ENCODE peak calls at places on chromosomes 11 and 22, in seven cellular contexts. One of them, this sample, is unnamed.
A peak's percentile ranks its signal among the peaks of the same experiment; 100 is the strongest.

GRCh38 chr11:107705027-107705426 is 6.8 kb downstream of the SLN start:
- DNase-seq in endothelial cell of umbilical vein: peak; percentile 48
- DNase-seq in BE2C: no peak
- DNase-seq in psoas muscle: no peak
- DNase-seq in naive thymus-derived CD4-positive, alpha-beta T cell: no peak
- DNase-seq in heart right ventricle: no peak
- DNase-seq in thoracic aorta: no peak
- DNase-seq in this sample: no peak

GRCh38 chr11:3920148-3920852 is 64.8 kb downstream of the STIM1 start:
- DNase-seq in thoracic aorta: no peak
- DNase-seq in endothelial cell of umbilical vein: no peak
- DNase-seq in naive thymus-derived CD4-positive, alpha-beta T cell: no peak
- DNase-seq in psoas muscle: peak; percentile 65
- DNase-seq in BE2C: no peak
- DNase-seq in heart right ventricle: no peak
- DNase-seq in this sample: no peak

GRCh38 chr22:49975543-49976389 is 15.2 kb downstream of the PIM3 start:
- DNase-seq in endothelial cell of umbilical vein: no peak
- DNase-seq in thoracic aorta: peak; percentile 1
- DNase-seq in psoas muscle: peak; percentile 58
- DNase-seq in naive thymus-derived CD4-positive, alpha-beta T cell: no peak
- DNase-seq in BE2C: peak; percentile 28
- DNase-seq in heart right ventricle: peak; percentile 10
- DNase-seq in this sample: peak; percentile 41

GRCh38 chr22:35560824-35561223 is 20.2 kb downstream of the RASD2 start:
- DNase-seq in psoas muscle: no peak
- DNase-seq in BE2C: no peak
- DNase-seq in heart right ventricle: no peak
- DNase-seq in thoracic aorta: no peak
- DNase-seq in endothelial cell of umbilical vein: no peak
- DNase-seq in naive thymus-derived CD4-positive, alpha-beta T cell: no peak
- DNase-seq in this sample: no peak

GRCh38 chr11:124672531-124673215 is 866 bp downstream of the SIAE start:
- DNase-seq in endothelial cell of umbilical vein: no peak
- DNase-seq in psoas muscle: no peak
- DNase-seq in BE2C: no peak
- DNase-seq in naive thymus-derived CD4-positive, alpha-beta T cell: no peak
- DNase-seq in thoracic aorta: no peak
- DNase-seq in heart right ventricle: no peak
- DNase-seq in this sample: no peak

GRCh38 chr11:123221074-123221473 is 26.0 kb upstream of the CLMP start:
- DNase-seq in naive thymus-derived CD4-positive, alpha-beta T cell: no peak
- DNase-seq in heart right ventricle: no peak
- DNase-seq in psoas muscle: no peak
- DNase-seq in BE2C: no peak
- DNase-seq in thoracic aorta: no peak
- DNase-seq in endothelial cell of umbilical vein: no peak
- DNase-seq in this sample: no peak

GRCh38 chr11:36073411-36074203 is 129.7 kb downstream of the LDLRAD3 start:
- DNase-seq in endothelial cell of umbilical vein: peak; percentile 90
- DNase-seq in naive thymus-derived CD4-positive, alpha-beta T cell: no peak
- DNase-seq in thoracic aorta: no peak
- DNase-seq in heart right ventricle: peak; percentile 25
- DNase-seq in psoas muscle: peak; percentile 90
- DNase-seq in BE2C: peak; percentile 63
- DNase-seq in this sample: peak; percentile 67

GRCh38 chr11:121318848-121319834 is 26.6 kb downstream of the SC5D start:
- DNase-seq in heart right ventricle: no peak
- DNase-seq in psoas muscle: no peak
- DNase-seq in endothelial cell of umbilical vein: peak; percentile 44
- DNase-seq in thoracic aorta: no peak
- DNase-seq in BE2C: peak; percentile 31
- DNase-seq in naive thymus-derived CD4-positive, alpha-beta T cell: peak; percentile 56
- DNase-seq in this sample: peak; percentile 29

GRCh38 chr11:121564948-121565684 is 112.3 kb upstream of the SORL1-AS1 start:
- DNase-seq in heart right ventricle: no peak
- DNase-seq in thoracic aorta: no peak
- DNase-seq in naive thymus-derived CD4-positive, alpha-beta T cell: no peak
- DNase-seq in BE2C: no peak
- DNase-seq in endothelial cell of umbilical vein: no peak
- DNase-seq in psoas muscle: no peak
- DNase-seq in this sample: no peak

GRCh38 chr22:40235418-40235817 is 57.7 kb downstream of the TNRC6B start:
- DNase-seq in endothelial cell of umbilical vein: no peak
- DNase-seq in heart right ventricle: no peak
- DNase-seq in thoracic aorta: no peak
- DNase-seq in naive thymus-derived CD4-positive, alpha-beta T cell: no peak
- DNase-seq in psoas muscle: no peak
- DNase-seq in BE2C: no peak
- DNase-seq in this sample: no peak

GRCh38 chr11:63670738-63671321 is 346 bp downstream of the ATL3 start:
- DNase-seq in endothelial cell of umbilical vein: no peak
- DNase-seq in psoas muscle: peak; percentile 72
- DNase-seq in BE2C: peak; percentile 16
- DNase-seq in naive thymus-derived CD4-positive, alpha-beta T cell: peak; percentile 15
- DNase-seq in thoracic aorta: no peak
- DNase-seq in heart right ventricle: peak; percentile 61
- DNase-seq in this sample: peak; percentile 62
- H3K9me3 ChIP-seq in endothelial cell of umbilical vein: no peaks in the 10 kb centered on the region
- H3K9me3 ChIP-seq in psoas muscle: no peaks in the 10 kb centered on the region
- H3K9me3 ChIP-seq in BE2C: no peaks in the 10 kb centered on the region
- H3K9me3 ChIP-seq in naive thymus-derived CD4-positive, alpha-beta T cell: no peaks in the 10 kb centered on the region
- H3K9me3 ChIP-seq in thoracic aorta: no peaks in the 10 kb centered on the region
- H3K9me3 ChIP-seq in heart right ventricle: no peaks in the 10 kb centered on the region
- H3K9me3 ChIP-seq in this sample: no peaks in the 10 kb centered on the region

GRCh38 chr11:133713844-133714243 is 131.5 kb downstream of the SPATA19 start:
- DNase-seq in psoas muscle: no peak
- DNase-seq in heart right ventricle: no peak
- DNase-seq in naive thymus-derived CD4-positive, alpha-beta T cell: no peak
- DNase-seq in endothelial cell of umbilical vein: no peak
- DNase-seq in thoracic aorta: no peak
- DNase-seq in BE2C: no peak
- DNase-seq in this sample: no peak

GRCh38 chr11:133711545-133711944 is 133.8 kb downstream of the SPATA19 start:
- DNase-seq in BE2C: no peak
- DNase-seq in thoracic aorta: no peak
- DNase-seq in psoas muscle: no peak
- DNase-seq in naive thymus-derived CD4-positive, alpha-beta T cell: no peak
- DNase-seq in heart right ventricle: no peak
- DNase-seq in endothelial cell of umbilical vein: no peak
- DNase-seq in this sample: no peak

GRCh38 chr11:133712235-133712634 is 133.1 kb downstream of the SPATA19 start:
- DNase-seq in heart right ventricle: no peak
- DNase-seq in thoracic aorta: no peak
- DNase-seq in endothelial cell of umbilical vein: no peak
- DNase-seq in naive thymus-derived CD4-positive, alpha-beta T cell: no peak
- DNase-seq in BE2C: no peak
- DNase-seq in psoas muscle: no peak
- DNase-seq in this sample: no peak

GRCh38 chr11:133713406-133713805 is 131.9 kb downstream of the SPATA19 start:
- DNase-seq in endothelial cell of umbilical vein: no peak
- DNase-seq in heart right ventricle: no peak
- DNase-seq in BE2C: no peak
- DNase-seq in thoracic aorta: no peak
- DNase-seq in psoas muscle: no peak
- DNase-seq in naive thymus-derived CD4-positive, alpha-beta T cell: no peak
- DNase-seq in this sample: no peak

GRCh38 chr11:133714471-133715375 is 130.6 kb downstream of the SPATA19 start:
- DNase-seq in BE2C: no peak
- DNase-seq in psoas muscle: no peak
- DNase-seq in naive thymus-derived CD4-positive, alpha-beta T cell: no peak
- DNase-seq in thoracic aorta: no peak
- DNase-seq in endothelial cell of umbilical vein: no peak
- DNase-seq in heart right ventricle: no peak
- DNase-seq in this sample: no peak
- H3K9me3 ChIP-seq in BE2C: no peaks in the 10 kb centered on the region
- H3K9me3 ChIP-seq in psoas muscle: no peaks in the 10 kb centered on the region
- H3K9me3 ChIP-seq in naive thymus-derived CD4-positive, alpha-beta T cell: no peaks in the 10 kb centered on the region
- H3K9me3 ChIP-seq in thoracic aorta: no peaks in the 10 kb centered on the region
- H3K9me3 ChIP-seq in endothelial cell of umbilical vein: peaks cover under 1% of the 10 kb centered on the region
- H3K9me3 ChIP-seq in heart right ventricle: no peaks in the 10 kb centered on the region
- H3K9me3 ChIP-seq in this sample: no peaks in the 10 kb centered on the region

GRCh38 chr11:2650343-2650867 is 49.4 kb downstream of the KCNQ1OT1 start:
- DNase-seq in thoracic aorta: no peak
- DNase-seq in BE2C: no peak
- DNase-seq in psoas muscle: no peak
- DNase-seq in endothelial cell of umbilical vein: no peak
- DNase-seq in naive thymus-derived CD4-positive, alpha-beta T cell: no peak
- DNase-seq in heart right ventricle: no peak
- DNase-seq in this sample: no peak

GRCh38 chr11:2649848-2650247 is 49.9 kb downstream of the KCNQ1OT1 start:
- DNase-seq in psoas muscle: no peak
- DNase-seq in heart right ventricle: no peak
- DNase-seq in thoracic aorta: no peak
- DNase-seq in naive thymus-derived CD4-positive, alpha-beta T cell: no peak
- DNase-seq in BE2C: no peak
- DNase-seq in endothelial cell of umbilical vein: no peak
- DNase-seq in this sample: no peak

GRCh38 chr11:2647953-2648352 is 51.8 kb downstream of the KCNQ1OT1 start:
- DNase-seq in psoas muscle: no peak
- DNase-seq in endothelial cell of umbilical vein: no peak
- DNase-seq in thoracic aorta: no peak
- DNase-seq in heart right ventricle: no peak
- DNase-seq in naive thymus-derived CD4-positive, alpha-beta T cell: no peak
- DNase-seq in BE2C: no peak
- DNase-seq in this sample: no peak

GRCh38 chr11:2651054-2651617 is 48.7 kb downstream of the KCNQ1OT1 start:
- DNase-seq in psoas muscle: no peak
- DNase-seq in thoracic aorta: no peak
- DNase-seq in heart right ventricle: no peak
- DNase-seq in naive thymus-derived CD4-positive, alpha-beta T cell: no peak
- DNase-seq in endothelial cell of umbilical vein: no peak
- DNase-seq in BE2C: no peak
- DNase-seq in this sample: no peak

DNA sequence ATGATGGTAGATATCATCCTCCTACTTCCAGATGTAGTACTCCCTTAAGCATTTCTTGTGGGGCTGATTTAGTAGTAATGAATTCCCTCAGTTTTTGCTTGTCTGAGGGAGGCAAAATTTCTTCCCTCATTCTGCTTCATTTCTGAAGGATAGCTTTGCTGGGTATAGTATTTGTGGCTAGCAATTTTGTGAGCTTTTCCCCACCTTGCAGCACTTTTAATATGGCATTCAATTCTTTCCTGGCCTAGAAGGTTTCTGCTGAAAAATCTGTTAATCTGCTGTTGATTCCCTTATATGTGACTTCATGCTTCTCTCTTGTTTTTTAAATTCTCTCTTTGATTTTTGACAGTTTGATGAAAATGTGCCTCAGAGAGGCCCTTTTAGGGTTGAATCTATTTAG is 50.4 kb downstream of the KCNQ1OT1 start:
- DNase-seq in endothelial cell of umbilical vein: no peak
- DNase-seq in heart right ventricle: no peak
- DNase-seq in psoas muscle: no peak
- DNase-seq in naive thymus-derived CD4-positive, alpha-beta T cell: no peak
- DNase-seq in thoracic aorta: no peak
- DNase-seq in BE2C: no peak
- DNase-seq in this sample: no peak
- H3K9me3 ChIP-seq in endothelial cell of umbilical vein: peaks cover 8% of the 10 kb centered on the region
- H3K9me3 ChIP-seq in heart right ventricle: peaks cover 47% of the 10 kb centered on the region
- H3K9me3 ChIP-seq in psoas muscle: peaks cover 61% of the 10 kb centered on the region
- H3K9me3 ChIP-seq in naive thymus-derived CD4-positive, alpha-beta T cell: peaks cover 40% of the 10 kb centered on the region
- H3K9me3 ChIP-seq in thoracic aorta: peaks cover 65% of the 10 kb centered on the region
- H3K9me3 ChIP-seq in BE2C: no peaks in the 10 kb centered on the region
- H3K9me3 ChIP-seq in this sample: no peaks in the 10 kb centered on the region

DNA sequence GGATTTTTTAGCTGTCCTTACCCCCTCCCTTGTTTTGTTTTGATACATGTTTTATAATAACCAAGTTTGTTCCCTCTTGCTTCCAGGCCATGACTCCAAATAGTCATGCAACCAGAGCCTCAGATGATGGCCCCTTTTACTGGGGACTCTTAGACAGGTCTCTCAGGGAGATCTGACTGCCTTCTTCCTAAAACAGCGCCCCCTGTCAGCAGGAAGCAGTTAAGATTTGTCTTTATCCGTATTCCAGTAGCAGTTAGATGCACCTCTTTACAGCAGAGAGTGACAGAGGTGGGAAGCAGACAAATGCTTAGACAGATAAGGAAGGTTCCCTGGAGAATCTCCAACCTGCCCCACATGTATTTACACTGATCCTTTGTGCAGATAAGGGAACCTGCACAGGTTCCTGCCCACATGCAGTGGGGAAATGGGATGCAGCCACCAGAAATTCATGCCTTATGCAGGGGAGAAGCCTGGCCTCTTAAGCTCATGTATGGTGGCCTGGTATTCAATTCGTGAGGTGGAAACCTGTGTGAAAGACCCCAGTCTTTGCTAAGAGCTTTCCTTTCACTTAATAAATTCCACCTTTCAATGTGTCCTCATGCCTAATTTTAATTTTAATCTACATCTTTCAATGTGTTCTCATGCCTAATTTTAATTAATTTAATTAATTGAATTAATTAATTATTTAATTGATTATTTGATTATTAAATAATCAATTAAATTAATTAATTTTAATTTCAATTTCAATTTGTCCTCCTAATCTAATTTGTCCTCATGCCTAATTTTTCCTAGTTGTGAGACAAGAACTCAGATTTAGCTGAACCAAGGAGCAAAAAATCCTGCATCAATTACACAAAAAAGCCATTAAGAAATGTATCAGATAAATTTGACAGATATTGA is 11.5 kb upstream of the GLYAT start:
- DNase-seq in naive thymus-derived CD4-positive, alpha-beta T cell: no peak
- DNase-seq in endothelial cell of umbilical vein: no peak
- DNase-seq in heart right ventricle: no peak
- DNase-seq in thoracic aorta: no peak
- DNase-seq in psoas muscle: no peak
- DNase-seq in BE2C: no peak
- DNase-seq in this sample: no peak
- H3K9me3 ChIP-seq in naive thymus-derived CD4-positive, alpha-beta T cell: peaks cover 5% of the 10 kb centered on the region
- H3K9me3 ChIP-seq in endothelial cell of umbilical vein: no peaks in the 10 kb centered on the region
- H3K9me3 ChIP-seq in heart right ventricle: no peaks in the 10 kb centered on the region
- H3K9me3 ChIP-seq in thoracic aorta: no peaks in the 10 kb centered on the region
- H3K9me3 ChIP-seq in psoas muscle: no peaks in the 10 kb centered on the region
- H3K9me3 ChIP-seq in BE2C: no peaks in the 10 kb centered on the region
- H3K9me3 ChIP-seq in this sample: no peaks in the 10 kb centered on the region

GRCh38 chr22:43505896-43506295 is 94.1 kb downstream of the MPPED1 start:
- DNase-seq in thoracic aorta: no peak
- DNase-seq in naive thymus-derived CD4-positive, alpha-beta T cell: no peak
- DNase-seq in heart right ventricle: no peak
- DNase-seq in psoas muscle: no peak
- DNase-seq in endothelial cell of umbilical vein: no peak
- DNase-seq in BE2C: no peak
- DNase-seq in this sample: no peak
- H3K9me3 ChIP-seq in thoracic aorta: no peaks in the 10 kb centered on the region
- H3K9me3 ChIP-seq in naive thymus-derived CD4-positive, alpha-beta T cell: no peaks in the 10 kb centered on the region
- H3K9me3 ChIP-seq in heart right ventricle: no peaks in the 10 kb centered on the region
- H3K9me3 ChIP-seq in psoas muscle: no peaks in the 10 kb centered on the region
- H3K9me3 ChIP-seq in endothelial cell of umbilical vein: peaks cover 10% of the 10 kb centered on the region
- H3K9me3 ChIP-seq in BE2C: no peaks in the 10 kb centered on the region
- H3K9me3 ChIP-seq in this sample: no peaks in the 10 kb centered on the region

GRCh38 chr22:47420211-47420610 is 657.8 kb downstream of the TBC1D22A start:
- DNase-seq in heart right ventricle: no peak
- DNase-seq in psoas muscle: no peak
- DNase-seq in endothelial cell of umbilical vein: no peak
- DNase-seq in BE2C: no peak
- DNase-seq in thoracic aorta: no peak
- DNase-seq in naive thymus-derived CD4-positive, alpha-beta T cell: no peak
- DNase-seq in this sample: no peak
- H3K9me3 ChIP-seq in heart right ventricle: no peaks in the 10 kb centered on the region
- H3K9me3 ChIP-seq in psoas muscle: no peaks in the 10 kb centered on the region
- H3K9me3 ChIP-seq in endothelial cell of umbilical vein: peaks cover 2% of the 10 kb centered on the region
- H3K9me3 ChIP-seq in BE2C: no peaks in the 10 kb centered on the region
- H3K9me3 ChIP-seq in thoracic aorta: no peaks in the 10 kb centered on the region
- H3K9me3 ChIP-seq in naive thymus-derived CD4-positive, alpha-beta T cell: peaks cover 4% of the 10 kb centered on the region
- H3K9me3 ChIP-seq in this sample: no peaks in the 10 kb centered on the region